ENCODE peak calls at places on chromosomes 11 and 22, in five cellular contexts. G is left ventricle myocardium inferior, A is colonic mucosa, J is cardiac muscle cell, S is HFF-Myc. R is an unnamed sample.

GRCh38 chr11:32198053-32198452 is 107.2 kb downstream of the RCN1 start:
- DNase-seq in G (no peak), A (no peak), J (peak; percentile 66), S (no peak), R (no peak)

GRCh38 chr11:64283092-64283491 is 1.4 kb downstream of the BAD start:
- DNase-seq in G (no peak), A (no peak), J (no peak), S (no peak), R (no peak)

GRCh38 chr22:31647066-31647465 is 14.9 kb downstream of the PISD start:
- DNase-seq in G (no peak), A (no peak), J (no peak), S (no peak), R (no peak)

GRCh38 chr22:47190276-47190956 is 428.0 kb downstream of the TBC1D22A start:
- DNase-seq in G (no peak), A (no peak), J (no peak), S (no peak), R (no peak)

GRCh38 chr11:94132152-94132558 is 3.5 kb downstream of the PANX1 start:
- DNase-seq in G (no peak), A (no peak), J (no peak), S (peak; percentile 67), R (peak; percentile 51)

GRCh38 chr11:14973621-14974020 is 1.5 kb upstream of the CALCA start:
- DNase-seq in G (no peak), A (no peak), J (peak; percentile 44), S (no peak), R (no peak)

GRCh38 chr22:38135133-38135706 is 24.7 kb upstream of the BAIAP2L2 start:
- DNase-seq in G (no peak), A (no peak), J (no peak), S (peak; percentile 62), R (peak; percentile 36)

GRCh38 chr11:46527586-46527985 is 66.2 kb downstream of the AMBRA1 start:
- DNase-seq in G (no peak), A (no peak), J (no peak), S (no peak), R (no peak)

GRCh38 chr22:49752598-49753091 is 75.0 kb downstream of the BRD1 start:
- DNase-seq in G (no peak), A (no peak), J (no peak), S (no peak), R (no peak)

GRCh38 chr22:35708453-35708852 is 9.2 kb upstream of the APOL5 start:
- DNase-seq in G (no peak), A (no peak), J (no peak), S (no peak), R (no peak)

GRCh38 chr11:76598426-76598839 is 72.1 kb downstream of the LRRC32 start:
- DNase-seq in G (no peak), A (no peak), J (peak; percentile 61), S (no peak), R (no peak)

GRCh38 chr11:5690736-5691135 is 1.1 kb downstream of the TRIM22 start:
- DNase-seq in G (no peak), A (no peak), J (no peak), S (no peak), R (no peak)

GRCh38 chr11:123829745-123830144 is 23.6 kb upstream of the OR6M1 start:
- DNase-seq in G (no peak), A (no peak), J (no peak), S (no peak), R (no peak)

GRCh38 chr22:21876486-21877176 is 9.2 kb upstream of the MAPK1 start:
- DNase-seq in G (no peak), A (no peak), J (no peak), S (no peak), R (peak; percentile 57)

DNA sequence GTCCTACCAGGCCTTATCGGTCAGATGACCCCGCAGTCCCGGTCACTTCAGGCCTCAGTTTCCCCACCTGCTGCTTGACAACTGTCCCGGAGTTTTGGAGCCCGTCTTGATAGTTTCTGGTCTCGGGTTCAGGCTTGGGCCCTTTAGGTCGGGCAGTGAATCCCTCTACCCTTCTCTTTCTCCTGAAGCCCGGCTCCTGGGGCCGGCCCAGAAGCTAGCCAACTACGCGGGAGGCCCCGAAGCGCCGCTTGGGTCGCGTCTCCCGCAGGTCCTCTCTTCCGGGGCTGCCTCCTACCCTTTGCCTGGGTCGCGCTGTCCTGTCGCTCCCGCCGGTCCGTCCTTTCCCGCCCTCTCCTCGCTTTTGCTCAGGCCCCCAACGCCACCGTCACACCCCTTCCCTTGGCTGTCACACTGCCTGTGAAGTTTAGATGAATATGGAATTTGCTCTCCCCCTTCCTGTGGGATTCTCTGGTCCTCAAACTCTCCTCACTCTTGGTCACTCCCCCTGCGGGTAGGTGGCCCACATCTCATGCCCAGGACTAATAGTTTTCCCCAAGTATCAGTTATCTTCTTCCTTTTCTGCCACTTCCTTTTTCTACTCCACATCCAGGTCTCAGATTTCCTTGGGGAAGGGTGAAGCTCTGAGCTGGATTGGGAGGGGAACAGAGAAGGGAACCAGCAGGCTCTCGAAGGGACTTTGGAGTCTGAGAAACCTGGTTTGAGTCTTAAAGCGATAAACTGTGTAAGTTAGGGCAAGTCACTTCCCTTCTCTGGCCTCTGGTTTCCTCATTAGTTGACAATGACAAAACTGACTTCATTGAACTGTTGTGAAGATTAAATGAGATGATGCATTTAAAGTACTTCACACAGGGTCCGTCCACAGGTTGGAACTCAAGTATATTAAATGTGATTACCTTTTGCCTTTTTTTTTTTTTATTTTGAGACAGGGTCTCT is 791 bp downstream of the RAB1B start:
- DNase-seq in G (no peak), A (no peak), J (peak; percentile 51), S (peak; percentile 30), R (no peak)
- TF ChIP-seq CTCF in G (peak; percentile 26), A (peak; percentile 11), J (peak; percentile 30), S (peak; percentile 27), R (peak; percentile 37)

GRCh38 chr11:43021466-43021865 is 290.3 kb upstream of the API5 start:
- DNase-seq in G (no peak), A (no peak), J (peak; percentile 19), S (no peak), R (no peak)
- TF ChIP-seq CTCF in G (peak; percentile 64), A (no peak), J (no peak), S (no peak), R (no peak)

GRCh38 chr11:57490456-57491248 is 24.9 kb downstream of the SLC43A1 start:
- DNase-seq in G (no peak), A (no peak), J (no peak), S (no peak), R (no peak)

GRCh38 chr11:57487021-57487778 is 26.9 kb downstream of the RTN4RL2 start:
- DNase-seq in G (no peak), A (no peak), J (no peak), S (no peak), R (no peak)

GRCh38 chr11:57487920-57488319 is 27.6 kb downstream of the SLC43A1 start:
- DNase-seq in G (no peak), A (no peak), J (no peak), S (no peak), R (no peak)

GRCh38 chr11:57493507-57494503 is 21.7 kb downstream of the SLC43A1 start:
- DNase-seq in G (peak; percentile 44), A (peak; percentile 65), J (peak; percentile 65), S (no peak), R (no peak)

GRCh38 chr11:57491371-57492061 is 24.0 kb downstream of the SLC43A1 start:
- DNase-seq in G (peak; percentile 46), A (peak; percentile 53), J (peak; percentile 42), S (no peak), R (no peak)
- TF ChIP-seq CTCF in G (peak; percentile 71), A (peak; percentile 59), J (peak; percentile 75), S (peak; percentile 77), R (peak; percentile 71)

GRCh38 chr11:134942633-134943032 is 530.6 kb upstream of the B3GAT1 start:
- DNase-seq in G (no peak), A (no peak), J (no peak), S (no peak), R (no peak)

GRCh38 chr11:134940441-134941125 is 528.5 kb upstream of the B3GAT1 start:
- DNase-seq in G (no peak), A (no peak), J (no peak), S (no peak), R (no peak)

GRCh38 chr11:134938212-134938611 is 526.2 kb upstream of the B3GAT1 start:
- DNase-seq in G (no peak), A (no peak), J (no peak), S (no peak), R (no peak)

GRCh38 chr11:134939046-134939445 is 527.0 kb upstream of the B3GAT1 start:
- DNase-seq in G (no peak), A (no peak), J (no peak), S (no peak), R (no peak)

DNA sequence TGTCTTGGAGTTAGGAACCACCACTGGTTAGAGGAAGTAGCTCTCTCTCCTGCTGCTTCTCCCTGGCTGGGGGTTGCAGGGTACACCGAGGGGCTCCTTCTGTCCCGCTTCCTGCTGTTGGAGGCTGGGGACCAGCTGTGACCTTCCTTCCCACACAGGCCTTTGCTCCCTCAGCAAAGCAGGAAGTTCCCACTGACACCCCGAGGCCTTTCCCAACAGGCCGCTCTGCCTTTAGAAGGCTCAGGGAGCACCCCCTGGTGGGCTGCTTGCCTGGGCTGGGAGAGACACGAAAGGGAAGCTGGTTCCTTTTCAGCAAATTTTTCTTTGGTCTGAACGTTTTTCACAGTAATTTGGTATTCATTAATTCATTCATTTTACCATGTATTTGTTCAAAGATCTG is 527.9 kb upstream of the B3GAT1 start:
- DNase-seq in G (peak; percentile 29), A (no peak), J (peak; percentile 52), S (no peak), R (no peak)
- TF ChIP-seq CTCF in G (peak; percentile 51), A (no peak), J (peak; percentile 15), S (peak; percentile 23), R (peak; percentile 7)

GRCh38 chr11:132099692-132100091 is 729.3 kb downstream of the NTM start:
- DNase-seq in G (peak; percentile 22), A (no peak), J (peak; percentile 32), S (no peak), R (no peak)
- TF ChIP-seq CTCF in G (peak; percentile 47), A (peak; percentile 14), J (peak; percentile 45), S (peak; percentile 61), R (peak; percentile 46)

GRCh38 chr11:127345819-127346459 is 345.4 kb upstream of the KIRREL3 start:
- DNase-seq in G (peak; percentile 18), A (no peak), J (peak; percentile 59), S (peak; percentile 4), R (no peak)
- TF ChIP-seq CTCF in G (peak; percentile 79), A (peak; percentile 41), J (peak; percentile 66), S (peak; percentile 75), R (peak; percentile 89)

GRCh38 chr11:45092901-45093760 is 53.3 kb upstream of the PRDM11 start:
- DNase-seq in G (no peak), A (no peak), J (no peak), S (no peak), R (no peak)

GRCh38 chr11:45091563-45092392 is 54.7 kb upstream of the PRDM11 start:
- DNase-seq in G (no peak), A (no peak), J (peak; percentile 49), S (no peak), R (no peak)

GRCh38 chr11:45094958-45095690 is 51.3 kb upstream of the PRDM11 start:
- DNase-seq in G (no peak), A (peak; percentile 7), J (no peak), S (no peak), R (no peak)

GRCh38 chr11:45095691-45096010 is 50.8 kb upstream of the PRDM11 start:
- DNase-seq in G (no peak), A (peak; percentile 2), J (no peak), S (no peak), R (no peak)

GRCh38 chr11:45093761-45094455 is 52.5 kb upstream of the PRDM11 start:
- DNase-seq in G (no peak), A (peak; percentile 11), J (no peak), S (no peak), R (no peak)
- TF ChIP-seq CTCF in G (no peak), A (no peak), J (no peak), S (no peak), R (no peak)

GRCh38 chr11:118696673-118697226 is 17.3 kb upstream of the TREH start:
- DNase-seq in G (no peak), A (no peak), J (no peak), S (no peak), R (no peak)
- TF ChIP-seq CTCF in G (no peak), A (no peak), J (no peak), S (no peak), R (no peak)